ENCODE peak calls at places on chromosomes 11 and 22, in nine cellular contexts. U, Z, Y, S, Q, I, D, H and K are unnamed samples.

GRCh38 chr22:20429254-20430100 is 8.1 kb downstream of the SCARF2 start:
- DNase-seq in U (no peak), Z (peak), Y (peak), S (peak), Q (no peak), I (no peak), D (no peak), H (no peak), K (peak)

GRCh38 chr22:45826520-45826919 is 150.4 kb downstream of the WNT7B start:
- DNase-seq in U (no peak), Z (no peak), Y (no peak), S (no peak), Q (no peak), I (no peak), D (no peak), H (no peak), K (no peak)

GRCh38 chr11:13448876-13449275 is 14.1 kb downstream of the BTBD10 start:
- DNase-seq in U (no peak), Z (no peak), Y (no peak), S (no peak), Q (no peak), I (no peak), D (no peak), H (no peak), K (peak)

GRCh38 chr11:124938970-124939369 is 3.1 kb upstream of the HEPACAM start:
- DNase-seq in U (no peak), Z (no peak), Y (no peak), S (no peak), Q (no peak), I (no peak), D (no peak), H (no peak), K (no peak)

GRCh38 chr11:122910775-122911174 is 28.2 kb downstream of the JHY start:
- DNase-seq in U (peak), Z (peak), Y (no peak), S (peak), Q (peak), I (no peak), D (peak), H (peak), K (no peak)

GRCh38 chr22:36850682-36851081 is 10.1 kb upstream of the NCF4 start:
- DNase-seq in U (no peak), Z (no peak), Y (no peak), S (no peak), Q (no peak), I (no peak), D (no peak), H (no peak), K (no peak)

GRCh38 chr11:69889400-69890372 is 70.5 kb upstream of the FGF3 start:
- DNase-seq in U (no peak), Z (peak), Y (no peak), S (no peak), Q (no peak), I (no peak), D (no peak), H (no peak), K (no peak)

GRCh38 chr22:25747245-25747944 is 5.4 kb downstream of the MYO18B start:
- DNase-seq in U (peak), Z (no peak), Y (peak), S (peak), Q (peak), I (no peak), D (peak), H (no peak), K (no peak)

GRCh38 chr11:29159552-29160465 is 857.0 kb downstream of the KCNA4 start:
- DNase-seq in U (peak), Z (peak), Y (peak), S (peak), Q (peak), I (no peak), D (peak), H (peak), K (no peak)

GRCh38 chr11:134915881-134916280 is 503.8 kb upstream of the B3GAT1 start:
- DNase-seq in U (no peak), Z (no peak), Y (no peak), S (no peak), Q (no peak), I (no peak), D (no peak), H (no peak), K (no peak)

GRCh38 chr11:37973926-37974325 is 1375.9 kb upstream of the RAG2 start:
- DNase-seq in U (no peak), Z (no peak), Y (no peak), S (no peak), Q (no peak), I (no peak), D (no peak), H (no peak), K (no peak)

GRCh38 chr11:117199061-117199915 is at the start of gene TAGLN:
- DNase-seq in U (peak), Z (peak), Y (no peak), S (no peak), Q (no peak), I (no peak), D (peak), H (no peak), K (no peak)

GRCh38 chr11:70072471-70073187 is 5.5 kb upstream of the ANO1 start:
- DNase-seq in U (no peak), Z (peak), Y (no peak), S (peak), Q (no peak), I (no peak), D (no peak), H (no peak), K (no peak)

GRCh38 chr22:17896552-17896951 is 122.3 kb upstream of the BID start:
- DNase-seq in U (peak), Z (peak), Y (no peak), S (peak), Q (no peak), I (no peak), D (no peak), H (no peak), K (no peak)

GRCh38 chr22:33049125-33049729 is 9.0 kb downstream of the SYN3 start:
- DNase-seq in U (peak), Z (peak), Y (peak), S (peak), Q (peak), I (peak), D (peak), H (peak), K (peak)

GRCh38 chr11:130601141-130601540 is 152.7 kb downstream of the ADAMTS15 start:
- DNase-seq in U (no peak), Z (peak), Y (no peak), S (no peak), Q (no peak), I (no peak), D (no peak), H (no peak), K (no peak)

GRCh38 chr22:36552300-36552699 is 23.3 kb upstream of the EIF3D start:
- DNase-seq in U (no peak), Z (no peak), Y (no peak), S (no peak), Q (no peak), I (peak), D (no peak), H (no peak), K (peak)

GRCh38 chr22:46569848-46570695 is 32.7 kb upstream of the CELSR1 start:
- DNase-seq in U (no peak), Z (no peak), Y (no peak), S (no peak), Q (no peak), I (no peak), D (no peak), H (no peak), K (no peak)

GRCh38 chr11:13721760-13722159 is 53.3 kb downstream of the FAR1 start:
- DNase-seq in U (no peak), Z (no peak), Y (no peak), S (no peak), Q (no peak), I (no peak), D (no peak), H (no peak), K (no peak)

GRCh38 chr11:7591992-7592391 is 78.2 kb downstream of the PPFIBP2 start:
- DNase-seq in U (no peak), Z (no peak), Y (no peak), S (no peak), Q (no peak), I (no peak), D (no peak), H (no peak), K (peak)

GRCh38 chr11:120399312-120399711 is 63.1 kb downstream of the ARHGEF12 start:
- DNase-seq in U (no peak), Z (no peak), Y (no peak), S (no peak), Q (no peak), I (no peak), D (no peak), H (no peak), K (no peak)

GRCh38 chr22:50184004-50184461 is 1.7 kb upstream of the TRABD start:
- DNase-seq in U (peak), Z (peak), Y (no peak), S (no peak), Q (no peak), I (no peak), D (peak), H (no peak), K (no peak)

GRCh38 chr22:41000941-41001721 is 50.0 kb downstream of the RBX1 start:
- DNase-seq in U (no peak), Z (no peak), Y (no peak), S (no peak), Q (no peak), I (no peak), D (no peak), H (no peak), K (no peak)

DNA sequence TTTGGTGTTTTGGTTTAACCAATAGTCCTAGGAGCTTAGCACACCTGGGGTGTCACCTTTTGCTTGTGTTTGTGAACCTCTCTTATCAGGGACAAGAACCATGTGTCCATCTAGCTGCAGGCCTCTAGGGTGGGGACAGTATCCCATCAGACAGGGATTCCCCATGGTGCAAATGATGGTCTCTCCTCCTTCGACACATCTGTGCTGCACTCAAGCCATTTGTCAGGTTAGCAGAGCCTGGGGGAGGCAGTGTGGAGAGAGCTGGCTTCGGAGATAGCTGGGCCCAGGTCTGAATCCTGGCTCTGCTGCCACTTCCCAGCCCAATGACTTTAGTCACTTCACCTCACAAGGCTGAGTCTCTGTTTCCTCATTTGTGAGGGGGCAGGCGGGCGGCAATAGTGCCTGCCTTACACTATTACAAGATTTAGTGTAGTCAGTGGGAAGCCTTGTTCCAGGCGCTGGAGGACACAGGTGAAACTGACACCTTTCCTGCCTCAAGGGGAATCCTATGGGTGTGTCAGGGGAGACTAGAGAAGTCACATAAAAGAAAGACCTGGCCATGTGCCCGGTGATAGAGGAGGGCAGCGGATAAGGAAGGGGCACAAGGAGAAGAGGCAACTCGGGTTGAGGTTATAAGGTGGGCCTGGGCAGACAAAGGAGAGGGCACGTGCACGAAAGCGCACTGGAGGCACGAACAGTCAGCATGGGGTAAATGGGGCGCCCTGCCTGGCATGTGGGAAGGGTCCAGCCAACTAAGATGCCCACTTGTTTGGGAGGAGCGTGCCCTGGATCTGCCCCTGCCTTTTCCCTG is 12.6 kb downstream of the KLHL35 start:
- DNase-seq in U (no peak), Z (no peak), Y (peak), S (no peak), Q (no peak), I (no peak), D (no peak), H (no peak), K (no peak)
- TF ChIP-seq REST in U (no peak), Z (no peak), Y (no peak), S (no peak), Q (no peak), I (no peak), D (no peak), H (no peak), K (no peak)

GRCh38 chr11:34343686-34344085 is 14.1 kb downstream of the ABTB2 start:
- DNase-seq in U (no peak), Z (no peak), Y (no peak), S (no peak), Q (no peak), I (no peak), D (no peak), H (no peak), K (no peak)

GRCh38 chr11:34345991-34346480 is 11.8 kb downstream of the ABTB2 start:
- DNase-seq in U (no peak), Z (no peak), Y (no peak), S (peak), Q (no peak), I (no peak), D (no peak), H (no peak), K (no peak)

GRCh38 chr11:34346551-34346950 is 11.3 kb downstream of the ABTB2 start:
- DNase-seq in U (peak), Z (no peak), Y (no peak), S (peak), Q (no peak), I (no peak), D (no peak), H (no peak), K (no peak)

GRCh38 chr11:34344410-34345011 is 13.3 kb downstream of the ABTB2 start:
- DNase-seq in U (no peak), Z (no peak), Y (no peak), S (no peak), Q (peak), I (no peak), D (no peak), H (no peak), K (no peak)

DNA sequence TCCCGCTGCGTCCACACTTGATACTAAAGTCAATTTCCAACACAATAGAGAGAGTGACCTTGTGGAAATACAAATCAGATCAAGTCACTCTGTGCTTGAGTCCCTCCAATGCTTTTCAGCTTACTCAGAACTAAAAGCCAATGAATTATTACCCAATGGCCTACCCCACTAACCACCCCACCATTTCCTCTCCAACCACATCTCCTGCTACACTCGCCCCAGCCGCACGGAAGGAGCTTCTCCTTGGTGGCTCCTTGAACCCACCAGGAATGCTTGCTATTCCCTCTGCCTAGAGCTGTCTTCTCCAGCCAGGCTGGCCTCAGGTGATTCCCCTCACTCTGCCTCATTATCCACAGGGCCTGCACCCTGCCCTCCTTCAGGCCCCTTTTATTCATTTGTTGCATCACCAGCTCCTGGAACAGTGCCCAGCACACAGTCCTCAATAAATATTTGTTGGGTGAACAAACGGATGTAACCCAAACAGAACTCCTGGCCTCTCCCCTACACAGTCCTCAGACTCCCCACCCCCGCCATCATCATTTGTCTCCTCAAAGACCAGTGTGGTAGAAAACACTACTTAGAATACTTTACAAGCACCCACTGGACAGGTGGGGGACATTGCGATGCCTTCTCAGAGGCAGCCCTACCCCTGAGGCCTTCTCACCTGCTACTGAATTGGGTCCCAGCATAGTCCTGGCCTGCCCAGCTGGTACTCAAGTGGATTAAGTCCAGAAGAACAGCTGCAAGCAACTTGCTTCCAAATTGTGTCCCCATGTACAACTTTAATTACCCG is 12.6 kb downstream of the ABTB2 start:
- DNase-seq in U (peak), Z (no peak), Y (no peak), S (no peak), Q (peak), I (no peak), D (peak), H (no peak), K (peak)
- TF ChIP-seq REST in U (no peak), Z (no peak), Y (no peak), S (no peak), Q (no peak), I (no peak), D (no peak), H (no peak), K (no peak)

DNA sequence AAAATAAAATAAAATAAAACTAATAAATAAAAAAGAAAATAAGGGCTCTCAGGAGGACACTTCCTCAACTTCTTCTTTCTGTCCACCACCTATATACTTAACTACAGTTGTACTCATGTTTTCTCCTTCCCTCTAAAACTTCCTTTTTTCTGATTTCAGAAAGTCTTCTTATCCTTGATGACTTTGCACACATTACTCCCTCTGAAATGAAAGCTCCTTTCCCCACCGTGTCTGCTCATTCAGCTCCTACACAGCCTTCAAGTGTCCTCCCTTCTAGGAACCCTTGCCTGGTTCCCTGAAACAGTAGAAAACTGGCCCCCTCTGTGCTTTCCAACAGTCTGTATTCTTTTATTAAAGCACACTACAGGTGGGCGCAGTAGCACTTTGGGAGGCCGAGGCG is 18.3 kb upstream of the DDX17 start:
- DNase-seq in U (no peak), Z (no peak), Y (no peak), S (no peak), Q (no peak), I (no peak), D (no peak), H (no peak), K (no peak)
- TF ChIP-seq REST in U (no peak), Z (no peak), Y (no peak), S (no peak), Q (no peak), I (no peak), D (no peak), H (no peak), K (no peak)

GRCh38 chr22:49044091-49044490 is 783.6 kb downstream of the BRD1 start:
- DNase-seq in U (no peak), Z (no peak), Y (no peak), S (no peak), Q (no peak), I (no peak), D (no peak), H (no peak), K (no peak)

GRCh38 chr22:49045276-49045675 is 782.4 kb downstream of the BRD1 start:
- DNase-seq in U (no peak), Z (no peak), Y (no peak), S (no peak), Q (no peak), I (no peak), D (no peak), H (no peak), K (no peak)

GRCh38 chr22:49042066-49042465 is 785.6 kb downstream of the BRD1 start:
- DNase-seq in U (no peak), Z (no peak), Y (no peak), S (no peak), Q (no peak), I (no peak), D (no peak), H (no peak), K (no peak)

GRCh38 chr22:49044776-49045175 is 782.9 kb downstream of the BRD1 start:
- DNase-seq in U (no peak), Z (no peak), Y (no peak), S (no peak), Q (no peak), I (no peak), D (no peak), H (no peak), K (no peak)

DNA sequence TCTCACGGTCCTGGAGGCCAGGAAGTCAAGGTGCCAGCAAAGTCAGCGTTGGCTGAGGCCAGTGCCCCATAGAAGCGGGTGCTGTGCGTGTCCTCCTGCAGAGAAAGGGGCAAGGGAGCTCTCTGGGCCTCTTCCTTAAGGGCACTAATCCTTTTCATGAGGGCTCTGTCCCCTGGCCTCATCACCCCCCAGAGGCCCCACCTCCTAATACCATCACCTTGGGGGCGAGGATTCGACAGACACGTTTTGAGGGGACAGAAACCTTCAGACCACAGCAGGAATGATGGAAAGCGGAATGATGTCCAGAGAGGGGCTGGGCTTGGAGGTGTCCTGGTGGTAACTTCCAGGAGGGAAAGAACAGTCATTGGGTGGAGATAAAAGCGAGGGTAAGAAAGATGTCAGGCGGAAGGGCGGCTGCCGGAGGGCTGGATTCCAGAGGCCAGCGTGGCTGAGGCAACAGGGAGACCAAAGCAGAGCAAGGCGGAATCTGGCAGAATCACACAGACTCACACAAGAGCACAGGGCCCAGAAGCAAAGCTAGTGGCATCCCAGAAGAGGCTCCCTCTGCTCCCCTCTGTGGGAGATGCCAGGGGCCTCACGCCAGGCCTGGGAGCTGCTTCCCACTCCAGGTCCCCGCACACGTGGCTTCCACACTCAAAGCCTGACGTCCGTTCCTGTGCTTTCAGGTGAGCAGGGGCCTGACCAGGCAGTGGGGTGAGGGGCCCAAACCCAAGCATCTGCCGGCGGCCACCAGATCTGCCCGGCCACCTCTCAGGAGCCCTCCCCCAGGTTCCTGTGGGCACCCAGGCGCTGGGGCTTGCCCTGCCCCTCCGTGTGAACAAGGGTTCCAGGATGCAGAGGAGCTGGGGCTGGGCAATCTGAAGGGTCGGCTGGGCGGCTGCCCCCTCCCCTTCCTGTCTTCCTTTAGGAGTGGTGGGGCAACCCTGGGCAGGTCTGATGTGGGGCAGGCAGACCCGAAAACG is 784.5 kb downstream of the BRD1 start:
- DNase-seq in U (no peak), Z (no peak), Y (no peak), S (no peak), Q (no peak), I (no peak), D (no peak), H (no peak), K (no peak)
- TF ChIP-seq REST in U (no peak), Z (no peak), Y (no peak), S (no peak), Q (no peak), I (no peak), D (no peak), H (no peak), K (no peak)

GRCh38 chr11:59918494-59918893 is 19.7 kb upstream of the OOSP1 start:
- DNase-seq in U (no peak), Z (no peak), Y (no peak), S (no peak), Q (no peak), I (no peak), D (no peak), H (no peak), K (no peak)
- TF ChIP-seq REST in U (no peak), Z (no peak), Y (no peak), S (no peak), Q (no peak), I (no peak), D (no peak), H (no peak), K (no peak)